ENCODE peak calls at places on chromosomes 6 and 20, in four cellular contexts. N is CD8-positive, alpha-beta T cell; L is CD4-positive, CD25-positive, alpha-beta regulatory T cell; G is left ventricle myocardium inferior. V is an unnamed sample.

GRCh38 chr20:34579936-34580587 is 21.5 kb downstream of the MAP1LC3A start:
- DNase-seq in N (no peak), L (no peak), G (no peak), V (no peak)

GRCh38 chr6:45922728-45923351 is 92.8 kb downstream of the CLIC5 start:
- DNase-seq in G (peak; percentile 44), L (peak; percentile 40), N (peak; percentile 51), V (peak; percentile 63)

GRCh38 chr6:142784344-142784743 is 160.6 kb downstream of the HIVEP2 start:
- DNase-seq in L (no peak), G (no peak), N (no peak), V (no peak)

GRCh38 chr6:100488231-100488630 is 23.5 kb upstream of the SIM1 start:
- DNase-seq in G (no peak), N (no peak), L (no peak), V (no peak)

GRCh38 chr20:40497781-40498691 is 191.0 kb downstream of the MAFB start:
- DNase-seq in N (no peak), G (peak; percentile 33), L (no peak), V (no peak)

GRCh38 chr6:16284472-16284871 is 46.1 kb downstream of the GMPR start:
- DNase-seq in G (no peak), L (no peak), N (no peak), V (no peak)

GRCh38 chr6:146209942-146210341 is 181.1 kb downstream of the GRM1 start:
- DNase-seq in N (no peak), G (no peak), L (no peak), V (no peak)

GRCh38 chr6:43606019-43606418 is 23.0 kb downstream of the GTPBP2 start:
- DNase-seq in G (no peak), N (no peak), L (no peak), V (no peak)

GRCh38 chr20:54197621-54198604 is 10.0 kb upstream of the PFDN4 start:
- DNase-seq in G (no peak), L (no peak), N (no peak), V (no peak)

GRCh38 chr6:9224539-9224938 is 789.2 kb upstream of the SLC35B3 start:
- DNase-seq in L (no peak), G (no peak), N (no peak), V (no peak)

GRCh38 chr20:50215917-50216316 is 25.3 kb downstream of the CEBPB start:
- DNase-seq in N (no peak), G (no peak), L (no peak), V (no peak)

GRCh38 chr6:158061709-158062461 is 80.2 kb downstream of the SYNJ2 start:
- DNase-seq in N (no peak), L (no peak), G (peak; percentile 13), V (peak; percentile 30)

GRCh38 chr20:43752561-43753301 is 25.9 kb upstream of the GTSF1L start:
- DNase-seq in L (no peak), G (no peak), N (peak; percentile 22), V (no peak)

GRCh38 chr6:160015778-160016684 is 47.1 kb downstream of the IGF2R start:
- DNase-seq in L (peak; percentile 47), N (peak; percentile 35), G (no peak), V (peak; percentile 27)

GRCh38 chr6:167569879-167570278 is 245.0 kb downstream of the TTLL2 start:
- DNase-seq in N (no peak), L (no peak), G (no peak), V (no peak)
- H3K27ac ChIP-seq in N (no peak overlapping the region), L (no peak overlapping the region), G (no peak overlapping the region), V (no peak overlapping the region)

GRCh38 chr20:4896119-4896700 is 105.1 kb downstream of the SLC23A2 start:
- DNase-seq in G (no peak), L (no peak), N (no peak), V (no peak)
- H3K27ac ChIP-seq in G (no peak overlapping the region), L (no peak overlapping the region), N (no peak overlapping the region), V (no peak overlapping the region)

GRCh38 chr6:71408966-71409723 is 120.5 kb downstream of the OGFRL1 start:
- DNase-seq in N (no peak), L (no peak), G (no peak), V (no peak)
- H3K27ac ChIP-seq in N (no peak overlapping the region), L (no peak overlapping the region), G (peak overlapping the region; percentile 31), V (no peak overlapping the region)

DNA sequence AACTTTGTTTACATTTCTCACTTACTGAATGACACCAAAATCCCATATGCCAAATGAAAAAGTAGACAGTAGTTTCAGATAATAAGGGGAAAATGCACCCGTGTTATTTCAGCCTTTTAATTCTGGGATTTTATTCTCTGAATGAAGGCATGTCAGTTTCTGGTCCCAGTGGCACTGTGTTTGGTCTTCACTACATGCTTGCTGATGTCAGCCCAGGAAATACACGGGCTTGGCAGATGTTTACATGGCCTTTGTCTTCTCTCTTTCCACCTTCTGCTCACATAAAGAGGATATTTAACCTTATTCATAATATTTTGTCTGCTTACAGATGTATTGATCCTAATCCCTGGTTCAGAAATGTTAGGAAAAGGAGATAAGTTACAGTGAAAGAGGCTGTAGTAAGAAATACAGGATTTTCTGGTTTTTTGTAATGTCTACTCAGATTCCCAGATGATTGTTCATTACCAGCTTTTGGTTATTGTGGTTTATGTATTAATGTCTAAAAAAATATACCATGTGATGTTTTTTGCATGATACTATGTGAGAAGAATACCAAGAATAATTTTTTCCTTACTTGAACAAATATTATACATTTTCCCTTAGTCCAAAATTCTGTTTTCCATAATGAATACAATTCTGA is 27.7 kb downstream of the DSE start:
- DNase-seq in N (no peak), G (no peak), L (no peak), V (no peak)
- H3K27ac ChIP-seq in N (no peak overlapping the region), G (peak overlapping the region; percentile 62), L (no peak overlapping the region), V (no peak overlapping the region)

GRCh38 chr6:111087871-111088667 is 766 bp downstream of the SLC16A10 start:
- DNase-seq in L (peak; percentile 80), N (peak; percentile 60), G (peak; percentile 19), V (peak; percentile 87)
- H3K27ac ChIP-seq in L (peak overlapping the region; percentile 69), N (peak overlapping the region; percentile 55), G (peak overlapping the region; percentile 75), V (no peak overlapping the region)

GRCh38 chr6:17361013-17361412 is 32.4 kb upstream of the CAP2 start:
- DNase-seq in N (no peak), G (no peak), L (no peak), V (no peak)
- H3K27ac ChIP-seq in N (no peak overlapping the region), G (no peak overlapping the region), L (no peak overlapping the region), V (no peak overlapping the region)

DNA sequence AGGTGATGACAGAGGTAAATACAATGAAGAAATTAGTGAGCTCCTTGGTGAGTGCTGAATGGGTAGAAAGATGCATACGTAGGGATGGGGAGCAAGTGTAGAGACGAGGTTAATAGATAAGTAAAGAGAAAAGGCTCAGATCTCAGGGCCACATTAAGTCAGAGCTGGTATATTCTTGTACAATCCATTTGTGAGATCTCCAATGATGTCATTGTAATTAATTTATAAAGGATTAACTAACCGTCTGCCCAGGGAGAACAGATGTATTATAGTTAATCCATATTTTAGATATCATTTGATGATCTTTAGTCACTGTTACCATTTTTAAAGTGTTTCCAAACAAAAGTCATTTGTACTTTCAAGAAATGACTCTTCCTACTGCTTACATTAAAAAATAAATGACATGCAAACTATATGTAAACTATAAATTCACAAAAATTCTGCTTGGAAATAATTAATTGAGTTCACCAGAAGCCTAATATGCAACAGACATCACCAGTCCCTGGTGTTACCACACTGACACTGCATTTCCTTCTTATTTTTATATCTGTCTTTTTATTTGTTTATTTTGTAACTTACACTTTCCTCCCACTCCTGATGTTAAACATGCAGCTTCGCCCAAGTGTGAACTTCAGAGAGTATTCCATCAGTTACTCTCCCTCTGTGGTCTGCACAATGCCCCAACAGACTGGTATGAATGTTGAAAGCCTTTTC is 43.6 kb downstream of the SMPDL3A start:
- DNase-seq in L (no peak), G (no peak), N (no peak), V (no peak)
- H3K27ac ChIP-seq in L (no peak overlapping the region), G (no peak overlapping the region), N (no peak overlapping the region), V (no peak overlapping the region)

DNA sequence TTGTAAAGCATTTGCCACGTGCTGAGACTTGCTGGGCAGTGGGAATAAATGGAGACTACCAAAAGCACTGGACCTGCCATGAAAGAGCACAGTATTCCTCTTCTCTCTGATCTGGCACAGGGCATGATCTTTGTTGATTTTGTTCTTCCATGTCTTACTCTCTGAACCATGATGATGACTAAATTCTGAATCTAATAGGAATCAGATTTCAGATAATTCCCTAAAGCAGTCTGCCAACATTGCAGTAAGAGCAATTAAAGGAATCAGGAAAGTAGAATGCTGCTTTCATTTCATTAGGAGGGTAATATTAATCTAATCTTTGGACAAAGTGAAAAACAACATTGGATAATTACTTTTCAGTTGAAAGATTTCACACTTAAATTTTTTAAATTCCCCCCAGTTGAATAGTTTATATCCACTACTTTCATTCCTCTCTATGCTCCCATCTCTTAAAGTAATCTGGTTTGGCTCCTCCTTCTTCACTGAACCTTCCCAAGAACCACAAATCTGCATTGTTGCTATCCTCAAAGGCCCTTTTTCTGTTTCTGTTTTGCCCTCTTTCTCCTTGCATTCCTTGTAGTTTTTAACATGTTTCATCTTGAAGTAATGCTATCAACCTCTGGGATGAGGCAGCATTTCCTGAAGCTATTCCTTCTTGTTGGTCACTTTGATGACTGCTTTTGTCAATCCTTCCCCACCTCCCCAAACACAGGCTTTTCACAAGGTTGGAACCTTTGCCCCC is 243.2 kb upstream of the TENT5A start:
- DNase-seq in G (no peak), L (no peak), N (no peak), V (no peak)
- H3K27ac ChIP-seq in G (no peak overlapping the region), L (no peak overlapping the region), N (no peak overlapping the region), V (no peak overlapping the region)